ENCODE peak calls at places on chromosomes 4 and X, in five cellular contexts. A, Y, G, I and X are unnamed samples. For H3K4me1, the result is how much of the 10 kb centered on the place peaks cover.

GRCh38 chr4:175935016-175935661 is 123.1 kb upstream of the GPM6A start:
- DNase-seq in A (no peak), Y (no peak), G (peak), I (no peak), X (no peak)

GRCh38 chrX:72245461-72246089 is 6.7 kb upstream of the ERCC6L start:
- DNase-seq in A (no peak), Y (peak), G (peak), I (peak), X (no peak)

GRCh38 chrX:130083107-130083490 is 27.2 kb downstream of the ELF4 start:
- DNase-seq in A (no peak), Y (no peak), G (no peak), I (no peak), X (no peak)

GRCh38 chrX:154840856-154841255 is 6.4 kb upstream of the SMIM9 start:
- DNase-seq in A (no peak), Y (peak), G (peak), I (no peak), X (no peak)

GRCh38 chrX:72475952-72476668 is 96.5 kb downstream of the HDAC8 start:
- DNase-seq in A (no peak), Y (no peak), G (no peak), I (no peak), X (no peak)

GRCh38 chr4:148124512-148124911 is 317.7 kb downstream of the NR3C2 start:
- DNase-seq in A (no peak), Y (no peak), G (no peak), I (no peak), X (no peak)

GRCh38 chrX:108198420-108198819 is 106.8 kb downstream of the ATG4A start:
- DNase-seq in A (no peak), Y (no peak), G (no peak), I (no peak), X (no peak)

GRCh38 chrX:110402091-110402854 is 43.6 kb downstream of the RTL9 start:
- DNase-seq in A (no peak), Y (peak), G (no peak), I (no peak), X (peak)

GRCh38 chr4:184103755-184104367 is 113.8 kb downstream of the ENPP6 start:
- DNase-seq in A (no peak), Y (no peak), G (no peak), I (no peak), X (no peak)

GRCh38 chrX:124239911-124240310 is 92.5 kb upstream of the TEX13D start:
- DNase-seq in A (no peak), Y (no peak), G (no peak), I (no peak), X (no peak)

GRCh38 chr4:56743550-56743949 is 62.5 kb upstream of the HOPX start:
- DNase-seq in A (no peak), Y (no peak), G (no peak), I (no peak), X (no peak)

GRCh38 chr4:39621582-39621981 is 17.1 kb downstream of the SMIM14 start:
- DNase-seq in A (no peak), Y (peak), G (peak), I (peak), X (no peak)

GRCh38 chrX:109125304-109125703 is 356.6 kb downstream of the GUCY2F start:
- DNase-seq in A (no peak), Y (no peak), G (no peak), I (no peak), X (no peak)

GRCh38 chrX:49165901-49166881 is 3.6 kb downstream of the MAGIX start:
- DNase-seq in A (peak), Y (peak), G (peak), I (peak), X (peak)

GRCh38 chrX:133792198-133792953 is 193.0 kb downstream of the GPC3 start:
- DNase-seq in A (peak), Y (peak), G (peak), I (peak), X (peak)

GRCh38 chr4:55791666-55792065 is 27.9 kb upstream of the EXOC1L start:
- DNase-seq in A (no peak), Y (no peak), G (no peak), I (no peak), X (no peak)

GRCh38 chr4:180767330-180767729 is 1475.9 kb upstream of the TENM3 start:
- DNase-seq in A (no peak), Y (no peak), G (no peak), I (no peak), X (no peak)

GRCh38 chr4:96227515-96227914 is 387.6 kb downstream of the PDHA2 start:
- DNase-seq in A (no peak), Y (no peak), G (no peak), I (no peak), X (no peak)

GRCh38 chr4:20412072-20412471 is 160.4 kb downstream of the SLIT2 start:
- DNase-seq in A (no peak), Y (no peak), G (no peak), I (no peak), X (no peak)

GRCh38 chr4:162350331-162350730 is 186.5 kb upstream of the FSTL5 start:
- DNase-seq in A (no peak), Y (no peak), G (no peak), I (no peak), X (no peak)

GRCh38 chrX:118627084-118627758 is 100.2 kb upstream of the IL13RA1 start:
- DNase-seq in A (no peak), Y (no peak), G (no peak), I (no peak), X (no peak)

GRCh38 chrX:55663584-55663983 is 40.4 kb downstream of the FOXR2 start:
- DNase-seq in A (no peak), Y (no peak), G (no peak), I (no peak), X (no peak)

GRCh38 chr4:109631709-109632108 is 71.5 kb downstream of the CASP6 start:
- DNase-seq in A (no peak), Y (peak), G (no peak), I (no peak), X (no peak)

GRCh38 chr4:157217708-157218107 is 2.8 kb upstream of the GRIA2 start:
- DNase-seq in A (no peak), Y (peak), G (peak), I (no peak), X (no peak)

GRCh38 chr4:109559625-109559982 is 442 bp upstream of the MCUB start:
- DNase-seq in A (peak), Y (no peak), G (no peak), I (no peak), X (no peak)

GRCh38 chr4:38982356-38983095 is 49.7 kb downstream of the TMEM156 start:
- DNase-seq in A (no peak), Y (no peak), G (no peak), I (no peak), X (no peak)

GRCh38 chrX:48520455-48520854 is 1.2 kb upstream of the EBP start:
- DNase-seq in A (no peak), Y (no peak), G (no peak), I (no peak), X (no peak)

GRCh38 chrX:106585478-106585877 is 26.3 kb upstream of the RADX start:
- DNase-seq in A (no peak), Y (no peak), G (no peak), I (peak), X (no peak)

GRCh38 chr4:98467627-98468072 is 190.8 kb downstream of the TSPAN5 start:
- DNase-seq in A (peak), Y (peak), G (peak), I (peak), X (peak)

GRCh38 chr4:1794809-1795303 is 1.8 kb downstream of the FGFR3 start:
- DNase-seq in A (no peak), Y (no peak), G (no peak), I (no peak), X (no peak)
- TF ChIP-seq POLR2A in A (no peak), Y (no peak), G (no peak), I (no peak), X (no peak)

DNA sequence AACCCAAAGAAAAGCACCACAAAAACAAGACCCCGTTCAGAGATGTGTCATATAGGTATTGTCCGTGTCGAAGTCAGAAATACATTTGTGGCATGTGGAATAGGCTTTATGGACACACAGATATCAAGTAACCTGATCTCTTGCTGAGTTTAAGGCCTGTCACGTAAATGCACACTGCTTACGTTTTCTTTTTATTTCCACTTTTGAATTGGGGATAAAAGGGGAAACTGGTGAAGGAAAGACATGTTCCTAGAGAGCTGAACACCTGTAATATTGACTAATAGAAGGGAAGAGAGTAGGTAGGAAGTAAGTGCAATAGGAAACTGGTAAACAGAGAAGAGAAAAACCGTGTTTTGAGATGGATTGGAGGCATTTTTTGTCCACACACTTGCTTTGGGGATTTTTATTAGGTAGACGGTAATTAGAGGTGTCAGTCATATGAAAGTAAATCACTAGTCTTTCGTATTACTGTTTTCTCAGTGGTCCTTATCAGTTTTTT is 24.9 kb downstream of the TMEM131L start:
- DNase-seq in A (no peak), Y (no peak), G (no peak), I (no peak), X (no peak)
- H3K4me1 ChIP-seq in A (half or more), Y (under half), G (under half), I (under half), X (under half)

DNA sequence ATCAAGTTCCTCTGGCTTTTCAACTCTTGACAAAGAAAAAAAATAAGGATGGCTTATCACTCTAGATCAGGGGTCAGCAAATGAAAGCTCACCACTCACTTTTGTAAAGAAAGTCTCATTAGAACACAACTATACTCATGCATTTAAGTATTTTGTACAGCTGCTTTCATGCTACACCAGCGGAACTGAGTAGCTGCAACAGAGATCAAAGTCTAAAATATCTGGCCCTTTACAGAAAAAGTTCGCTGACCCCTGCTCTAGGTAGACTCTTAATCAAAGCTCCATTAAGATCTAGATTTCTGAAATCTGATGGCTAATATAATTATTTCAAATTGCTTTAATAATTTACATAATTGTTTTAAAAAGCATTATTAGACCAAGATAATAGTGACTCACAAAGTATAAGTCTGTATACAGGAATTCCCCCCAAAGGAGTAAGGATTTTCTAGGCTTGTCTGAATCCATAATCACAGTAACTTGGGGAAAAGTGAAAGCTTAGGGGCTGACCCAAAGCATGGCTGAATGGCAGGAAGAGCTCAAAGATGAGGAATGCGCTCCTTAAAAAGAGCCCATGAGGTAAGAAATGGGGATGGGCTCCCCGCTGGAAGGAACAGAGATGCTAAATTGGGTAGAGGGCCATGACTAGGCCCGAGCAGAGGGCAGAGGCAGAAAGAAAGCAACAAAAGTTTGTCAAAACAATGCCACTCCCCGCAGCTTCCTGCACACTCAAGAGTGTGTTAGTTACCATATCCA is 140.3 kb downstream of the SH3KBP1 start:
- DNase-seq in A (no peak), Y (no peak), G (no peak), I (no peak), X (no peak)
- H3K4me3 ChIP-seq in A (no peak), Y (no peak), G (no peak), I (no peak), X (no peak)

DNA sequence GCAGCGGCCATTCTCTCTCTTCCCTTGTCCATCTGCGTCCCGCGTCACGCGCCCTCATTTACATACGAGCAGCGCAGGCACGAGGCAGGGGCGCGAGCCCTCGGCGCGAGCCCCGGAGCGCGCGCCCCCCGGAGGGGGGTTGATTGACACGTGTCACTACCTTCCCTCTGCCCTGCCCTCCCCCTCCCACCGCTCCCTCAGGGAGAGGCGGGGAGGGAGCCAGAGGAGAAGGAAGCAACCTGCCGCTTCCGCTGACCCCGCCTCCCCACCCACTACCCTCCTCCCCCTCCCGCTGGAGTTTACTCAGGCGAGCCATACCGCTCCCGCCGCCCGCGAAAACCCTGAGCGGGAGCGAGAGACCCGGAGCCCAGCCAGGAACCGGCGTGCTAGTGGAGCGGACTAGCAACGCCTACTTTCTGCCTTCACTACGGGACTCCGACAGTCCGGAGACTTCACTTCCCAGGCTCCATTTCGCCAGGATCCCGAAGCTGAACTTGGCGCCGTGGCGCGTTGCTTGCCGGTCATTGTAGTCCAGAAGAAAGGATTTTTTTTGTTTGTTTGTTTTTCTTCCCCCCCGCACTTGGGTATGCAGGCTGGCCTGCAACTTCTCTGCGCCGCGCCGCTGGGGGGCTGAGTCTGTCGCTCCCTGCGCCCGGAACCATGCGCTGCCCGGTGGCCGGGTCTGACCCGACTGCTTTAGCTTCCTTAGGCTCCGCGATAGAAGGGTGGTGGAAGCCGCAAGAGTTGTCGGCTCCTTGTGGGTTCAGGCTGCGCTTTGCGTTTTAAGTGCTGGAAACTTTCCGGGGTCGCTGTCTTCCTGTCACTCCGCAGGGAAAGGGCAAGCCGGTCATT is at the start of gene LCORL:
- DNase-seq in A (peak), Y (peak), G (peak), I (peak), X (peak)
- TF ChIP-seq POLR2A in A (no peak), Y (no peak), G (no peak), I (no peak), X (no peak)

GRCh38 chrX:13048265-13048664 is 3.8 kb upstream of the FAM9C start:
- DNase-seq in A (no peak), Y (peak), G (no peak), I (no peak), X (no peak)
- H3K4me1 ChIP-seq in A (under half), Y (under half), G (under half), I (under half), X (under half)